ENCODE peak calls at places on chromosomes 13 and 19, in four cellular contexts. One of them, this sample, is unnamed.

GRCh38 chr13:48748681-48749080 is 95.0 kb downstream of the CYSLTR2 start:
- DNase-seq in H9: no peak
- DNase-seq in IMR-90: peak
- DNase-seq in CD8-positive, alpha-beta T cell: no peak
- DNase-seq in this sample: no peak

GRCh38 chr19:31659897-31660210 is 310.6 kb upstream of the TSHZ3 start:
- DNase-seq in H9: no peak
- DNase-seq in IMR-90: peak
- DNase-seq in CD8-positive, alpha-beta T cell: no peak
- DNase-seq in this sample: no peak

GRCh38 chr13:75725784-75726183 is 89.7 kb downstream of the LMO7 start:
- DNase-seq in H9: no peak
- DNase-seq in IMR-90: no peak
- DNase-seq in CD8-positive, alpha-beta T cell: no peak
- DNase-seq in this sample: no peak

GRCh38 chr19:15304140-15304705 is 28.1 kb downstream of the BRD4 start:
- DNase-seq in IMR-90: no peak
- DNase-seq in CD8-positive, alpha-beta T cell: no peak
- DNase-seq in H9: no peak
- DNase-seq in this sample: peak

GRCh38 chr13:60143775-60144174 is 20.0 kb downstream of the DIAPH3 start:
- DNase-seq in IMR-90: no peak
- DNase-seq in H9: no peak
- DNase-seq in CD8-positive, alpha-beta T cell: no peak
- DNase-seq in this sample: no peak

GRCh38 chr19:13025819-13026477 is 30.7 kb downstream of the NFIX start:
- DNase-seq in CD8-positive, alpha-beta T cell: no peak
- DNase-seq in IMR-90: no peak
- DNase-seq in H9: no peak
- DNase-seq in this sample: no peak

GRCh38 chr19:5006201-5006600 is 37.3 kb downstream of the KDM4B start:
- DNase-seq in CD8-positive, alpha-beta T cell: no peak
- DNase-seq in H9: no peak
- DNase-seq in IMR-90: peak
- DNase-seq in this sample: no peak

GRCh38 chr13:33560722-33561121 is 257.2 kb upstream of the RFC3 start:
- DNase-seq in H9: no peak
- DNase-seq in CD8-positive, alpha-beta T cell: no peak
- DNase-seq in IMR-90: no peak
- DNase-seq in this sample: no peak

GRCh38 chr19:12974301-12975220 is 5.2 kb downstream of the DAND5 start:
- DNase-seq in H9: no peak
- DNase-seq in CD8-positive, alpha-beta T cell: no peak
- DNase-seq in IMR-90: no peak
- DNase-seq in this sample: no peak

GRCh38 chr13:112067871-112068305 is 939 bp downstream of the SOX1 start:
- DNase-seq in CD8-positive, alpha-beta T cell: no peak
- DNase-seq in H9: peak
- DNase-seq in IMR-90: no peak
- DNase-seq in this sample: no peak

GRCh38 chr13:112071011-112071901 is 4.3 kb downstream of the SOX1 start:
- DNase-seq in CD8-positive, alpha-beta T cell: no peak
- DNase-seq in H9: no peak
- DNase-seq in IMR-90: no peak
- DNase-seq in this sample: no peak

GRCh38 chr13:112068531-112069062 is 1.6 kb downstream of the SOX1 start:
- DNase-seq in IMR-90: no peak
- DNase-seq in CD8-positive, alpha-beta T cell: no peak
- DNase-seq in H9: no peak
- DNase-seq in this sample: no peak

GRCh38 chr13:112069063-112069726 is 2.2 kb downstream of the SOX1 start:
- DNase-seq in H9: no peak
- DNase-seq in CD8-positive, alpha-beta T cell: no peak
- DNase-seq in IMR-90: no peak
- DNase-seq in this sample: no peak

GRCh38 chr13:112069727-112070300 is 2.9 kb downstream of the SOX1 start:
- DNase-seq in H9: no peak
- DNase-seq in CD8-positive, alpha-beta T cell: no peak
- DNase-seq in IMR-90: no peak
- DNase-seq in this sample: no peak
- TF ChIP-seq CTCF in H9: no peak
- TF ChIP-seq CTCF in CD8-positive, alpha-beta T cell: no peak
- TF ChIP-seq CTCF in IMR-90: no peak
- TF ChIP-seq CTCF in this sample: no peak

GRCh38 chr19:6167115-6167514 is 31.6 kb downstream of the ACSBG2 start:
- DNase-seq in CD8-positive, alpha-beta T cell: no peak
- DNase-seq in IMR-90: no peak
- DNase-seq in H9: no peak
- DNase-seq in this sample: no peak

GRCh38 chr19:6156033-6156432 is 20.6 kb downstream of the ACSBG2 start:
- DNase-seq in IMR-90: no peak
- DNase-seq in H9: no peak
- DNase-seq in CD8-positive, alpha-beta T cell: no peak
- DNase-seq in this sample: no peak

GRCh38 chr19:6164906-6165531 is 29.6 kb downstream of the ACSBG2 start:
- DNase-seq in H9: no peak
- DNase-seq in IMR-90: no peak
- DNase-seq in CD8-positive, alpha-beta T cell: no peak
- DNase-seq in this sample: no peak

DNA sequence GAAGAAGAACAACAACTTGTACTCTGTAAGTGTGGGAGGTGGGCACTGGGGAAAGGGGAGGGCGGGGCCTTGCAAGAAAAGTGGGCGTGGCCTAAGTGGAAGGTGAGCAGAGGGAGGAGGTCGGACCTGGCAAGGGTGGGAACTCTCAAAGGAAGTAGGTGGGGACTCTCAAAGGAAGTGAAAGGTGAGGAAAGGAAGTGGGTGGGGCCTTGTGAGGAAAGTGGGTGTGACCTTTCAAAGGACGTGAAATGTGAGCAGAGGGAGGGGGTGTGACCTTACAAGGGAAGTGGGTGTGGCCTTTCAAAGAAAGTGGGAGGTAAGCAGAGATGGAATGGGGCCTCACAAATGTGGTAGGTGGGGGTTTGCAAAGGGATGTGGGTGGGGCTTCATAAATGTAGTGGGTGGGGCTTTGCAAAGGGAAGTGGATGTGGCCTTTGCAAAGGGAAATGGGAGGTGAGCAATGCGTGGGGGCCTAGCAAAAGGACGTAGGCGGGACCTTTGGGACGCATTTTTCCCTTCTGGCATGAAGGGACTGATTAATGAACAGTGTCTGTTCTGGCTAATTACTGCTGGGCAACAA is 25.9 kb downstream of the ACSBG2 start:
- DNase-seq in IMR-90: no peak
- DNase-seq in H9: peak
- DNase-seq in CD8-positive, alpha-beta T cell: peak
- DNase-seq in this sample: no peak
- TF ChIP-seq CTCF in IMR-90: no peak
- TF ChIP-seq CTCF in H9: no peak
- TF ChIP-seq CTCF in CD8-positive, alpha-beta T cell: no peak
- TF ChIP-seq CTCF in this sample: no peak

DNA sequence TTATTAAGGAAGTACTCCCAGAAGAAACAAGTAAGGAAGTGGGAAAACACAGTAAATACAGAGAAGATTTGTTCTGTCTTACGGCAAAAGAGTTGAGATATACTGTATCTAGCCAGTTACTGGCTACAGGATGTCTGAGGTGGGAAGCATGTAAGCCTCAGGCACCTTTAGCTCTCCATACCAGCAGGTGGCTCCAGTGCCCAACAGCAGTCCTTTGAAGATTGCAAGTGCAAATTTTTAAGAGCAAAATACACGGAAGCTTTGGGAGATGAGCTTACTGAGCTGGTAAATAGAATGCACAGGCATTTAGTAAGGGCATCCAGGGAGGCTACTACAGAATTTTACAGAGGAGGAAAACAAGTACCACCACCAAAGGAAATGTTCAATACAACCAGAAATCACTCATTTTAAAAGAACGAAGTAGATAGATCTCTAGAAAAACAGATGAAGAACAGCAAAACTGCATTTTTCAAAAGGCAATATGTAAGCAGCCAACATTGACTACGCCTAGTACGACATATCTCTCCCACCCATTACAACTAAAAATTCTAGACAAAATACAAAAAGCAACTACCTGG is 57.9 kb upstream of the VSTM2B start:
- DNase-seq in CD8-positive, alpha-beta T cell: no peak
- DNase-seq in H9: peak
- DNase-seq in IMR-90: peak
- DNase-seq in this sample: no peak
- TF ChIP-seq CTCF in CD8-positive, alpha-beta T cell: no peak
- TF ChIP-seq CTCF in H9: peak
- TF ChIP-seq CTCF in IMR-90: peak
- TF ChIP-seq CTCF in this sample: peak

GRCh38 chr13:41955605-41956004 is 5.3 kb downstream of the VWA8 start:
- DNase-seq in IMR-90: no peak
- DNase-seq in CD8-positive, alpha-beta T cell: no peak
- DNase-seq in H9: no peak
- DNase-seq in this sample: no peak
- TF ChIP-seq CTCF in IMR-90: no peak
- TF ChIP-seq CTCF in CD8-positive, alpha-beta T cell: no peak
- TF ChIP-seq CTCF in H9: no peak
- TF ChIP-seq CTCF in this sample: no peak

DNA sequence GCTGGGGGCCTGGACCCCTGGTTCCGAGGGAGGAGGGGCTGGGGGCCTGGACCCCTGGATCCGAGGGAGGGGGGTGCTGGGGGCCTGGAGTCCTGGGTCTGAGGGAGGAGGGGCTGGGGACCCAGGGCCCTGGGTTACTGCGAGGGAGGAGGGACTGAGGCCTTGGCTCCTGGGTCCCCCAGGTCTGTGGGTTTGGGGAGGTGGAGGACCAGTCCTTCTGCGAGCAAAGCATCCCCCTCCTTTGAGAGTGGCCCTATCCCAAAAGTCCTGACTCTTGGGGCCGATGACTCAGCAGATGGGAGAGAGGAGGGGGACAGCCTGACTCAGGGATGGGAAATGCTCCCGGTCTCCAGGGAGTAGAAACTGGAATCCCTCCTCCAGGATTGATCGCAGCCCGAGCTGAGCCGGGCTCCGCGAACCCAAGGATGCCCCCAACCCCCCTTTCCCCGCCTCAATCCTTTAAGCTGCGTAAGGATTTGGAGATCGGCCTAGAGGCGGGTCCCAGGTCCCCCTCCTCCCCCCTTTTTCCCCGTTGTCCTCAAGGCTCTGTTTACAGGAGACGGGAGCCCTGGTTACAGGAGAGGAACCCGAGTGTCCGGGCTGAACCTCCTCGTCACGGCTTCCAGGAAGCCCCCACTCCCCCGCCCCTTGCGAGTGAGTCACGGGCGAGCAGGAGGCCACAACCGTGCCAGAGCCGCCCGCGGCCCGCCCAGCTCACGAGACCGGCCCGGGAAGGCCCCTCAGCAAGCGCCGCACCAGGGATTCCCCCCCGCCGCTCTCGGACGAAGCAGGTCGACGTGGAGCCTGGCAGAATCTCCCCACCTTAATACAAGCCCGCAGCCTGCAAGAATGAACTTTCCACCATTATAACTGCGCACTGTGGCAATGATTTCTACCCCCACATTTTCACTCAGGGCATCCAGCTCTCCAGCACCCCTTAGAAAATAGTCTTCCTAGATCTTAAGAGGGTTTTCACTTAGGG is 3.0 kb upstream of the ZFP36 start:
- DNase-seq in H9: peak
- DNase-seq in CD8-positive, alpha-beta T cell: peak
- DNase-seq in IMR-90: peak
- DNase-seq in this sample: no peak
- TF ChIP-seq CTCF in H9: no peak
- TF ChIP-seq CTCF in CD8-positive, alpha-beta T cell: no peak
- TF ChIP-seq CTCF in IMR-90: no peak
- TF ChIP-seq CTCF in this sample: no peak